ENCODE peak calls at places on chromosomes 6 and 20, in four cellular contexts. S is IMR-90, V is neuronal stem cell, J is H9. E is an unnamed sample.

GRCh38 chr20:4667371-4667773 is 54.3 kb upstream of the PRND start:
- DNase-seq in S (no peak), V (no peak), J (no peak), E (no peak)

GRCh38 chr20:5827098-5827853 is 77.1 kb downstream of the SHLD1 start:
- DNase-seq in S (no peak), V (no peak), J (no peak), E (no peak)

GRCh38 chr6:34305982-34306702 is 57.3 kb upstream of the SMIM29 start:
- DNase-seq in S (peak), V (no peak), J (no peak), E (peak)

GRCh38 chr20:63781181-63781580 is 41.6 kb downstream of the SLC2A4RG start:
- DNase-seq in S (no peak), V (no peak), J (no peak), E (no peak)

GRCh38 chr6:130872250-130873095 is 45.3 kb downstream of the SMLR1 start:
- DNase-seq in S (peak), V (peak), J (peak), E (peak)

GRCh38 chr20:54980321-54980960 is 505.0 kb downstream of the DOK5 start:
- DNase-seq in S (no peak), V (peak), J (no peak), E (no peak)

GRCh38 chr6:35213161-35213823 is 464 bp upstream of the SCUBE3 start:
- DNase-seq in S (no peak), V (peak), J (peak), E (no peak)

GRCh38 chr6:16669227-16669626 is 92.0 kb downstream of the ATXN1 start:
- DNase-seq in S (peak), V (no peak), J (no peak), E (peak)

GRCh38 chr6:76326866-76327265 is 254.4 kb upstream of the IMPG1 start:
- DNase-seq in S (no peak), V (no peak), J (no peak), E (no peak)

GRCh38 chr6:132070356-132070755 is 119.2 kb upstream of the CCN2 start:
- DNase-seq in S (no peak), V (no peak), J (no peak), E (peak)

GRCh38 chr20:37342231-37343177 is 3.4 kb upstream of the SRC start:
- DNase-seq in S (no peak), V (no peak), J (peak), E (peak)

GRCh38 chr6:123962508-123962907 is 158.8 kb downstream of the NKAIN2 start:
- DNase-seq in S (no peak), V (no peak), J (no peak), E (no peak)

GRCh38 chr6:41071501-41071922 is 644 bp downstream of the OARD1 start:
- DNase-seq in S (peak), V (no peak), J (no peak), E (no peak)

GRCh38 chr20:4371623-4372246 is 350.0 kb upstream of the PRND start:
- DNase-seq in S (no peak), V (no peak), J (no peak), E (no peak)

GRCh38 chr6:4853782-4854511 is 77.7 kb downstream of the CDYL start:
- DNase-seq in S (peak), V (no peak), J (no peak), E (peak)

GRCh38 chr6:43284986-43285385 is 13.1 kb upstream of the SLC22A7 start:
- DNase-seq in S (no peak), V (no peak), J (no peak), E (no peak)

GRCh38 chr20:46118481-46119020 is 437 bp downstream of the CD40 start:
- DNase-seq in S (no peak), V (no peak), J (peak), E (peak)

GRCh38 chr6:13725570-13725969 is 13.9 kb upstream of the RANBP9 start:
- DNase-seq in S (peak), V (no peak), J (no peak), E (no peak)

GRCh38 chr6:47581591-47581990 is 104.0 kb downstream of the CD2AP start:
- DNase-seq in S (no peak), V (no peak), J (no peak), E (no peak)

GRCh38 chr6:132084811-132085509 is 133.8 kb upstream of the CCN2 start:
- DNase-seq in S (peak), V (no peak), J (no peak), E (peak)

GRCh38 chr6:70547313-70547712 is 19.4 kb upstream of the SDHAF4 start:
- DNase-seq in S (peak), V (no peak), J (no peak), E (peak)

GRCh38 chr6:170305772-170306323 is 710 bp upstream of the FAM120B start:
- DNase-seq in S (no peak), V (no peak), J (no peak), E (no peak)

GRCh38 chr6:118709859-118710350 is 58.5 kb upstream of the CEP85L start:
- DNase-seq in S (peak), V (no peak), J (no peak), E (peak)

GRCh38 chr20:12925214-12925755 is 83.5 kb upstream of the SPTLC3 start:
- DNase-seq in S (peak), V (peak), J (peak), E (peak)

GRCh38 chr20:52305843-52306242 is 114.3 kb upstream of the ZFP64 start:
- DNase-seq in S (no peak), V (no peak), J (no peak), E (no peak)

GRCh38 chr6:225121-225721 is 67.1 kb upstream of the DUSP22 start:
- DNase-seq in S (no peak), V (no peak), J (no peak), E (no peak)

GRCh38 chr20:24842591-24843442 is 106.3 kb upstream of the CST7 start:
- DNase-seq in S (no peak), V (no peak), J (no peak), E (peak)

GRCh38 chr20:37897008-37897548 is 5.8 kb upstream of the VSTM2L start:
- DNase-seq in S (no peak), V (no peak), J (peak), E (no peak)

GRCh38 chr20:53028337-53029007 is 56.3 kb downstream of the TSHZ2 start:
- DNase-seq in S (no peak), V (no peak), J (no peak), E (peak)

GRCh38 chr6:33732819-33733218 is 13.9 kb downstream of the IP6K3 start:
- DNase-seq in S (peak), V (no peak), J (no peak), E (no peak)

GRCh38 chr6:158708239-158708638 is 58.4 kb downstream of the SYTL3 start:
- DNase-seq in S (peak), V (no peak), J (peak), E (no peak)

GRCh38 chr6:158705386-158706126 is 55.7 kb downstream of the SYTL3 start:
- DNase-seq in S (no peak), V (no peak), J (no peak), E (no peak)

GRCh38 chr6:158707826-158708225 is 58.0 kb downstream of the SYTL3 start:
- DNase-seq in S (no peak), V (no peak), J (no peak), E (no peak)

GRCh38 chr6:158706369-158706982 is 56.6 kb downstream of the SYTL3 start:
- DNase-seq in S (peak), V (no peak), J (peak), E (peak)

GRCh38 chr6:158707120-158707519 is 57.3 kb downstream of the SYTL3 start:
- DNase-seq in S (peak), V (no peak), J (peak), E (peak)
- H3K14ac ChIP-seq in S (no peak), V (no peak), J (no peak), E (no peak)

GRCh38 chr6:37241131-37241530 is 16.4 kb upstream of the TBC1D22B start:
- DNase-seq in S (no peak), V (no peak), J (no peak), E (no peak)
- H3K9ac ChIP-seq in S (no peak), V (no peak), J (no peak), E (peak)

GRCh38 chr6:163513570-163514166 is 99.2 kb downstream of the QKI start:
- DNase-seq in S (no peak), V (no peak), J (no peak), E (no peak)
- H3K14ac ChIP-seq in S (no peak), V (peak), J (no peak), E (peak)

GRCh38 chr6:108953681-108954080 is 105.5 kb downstream of the ARMC2 start:
- DNase-seq in S (peak), V (no peak), J (no peak), E (no peak)
- H3K9ac ChIP-seq in S (no peak), V (peak), J (no peak), E (peak)

DNA sequence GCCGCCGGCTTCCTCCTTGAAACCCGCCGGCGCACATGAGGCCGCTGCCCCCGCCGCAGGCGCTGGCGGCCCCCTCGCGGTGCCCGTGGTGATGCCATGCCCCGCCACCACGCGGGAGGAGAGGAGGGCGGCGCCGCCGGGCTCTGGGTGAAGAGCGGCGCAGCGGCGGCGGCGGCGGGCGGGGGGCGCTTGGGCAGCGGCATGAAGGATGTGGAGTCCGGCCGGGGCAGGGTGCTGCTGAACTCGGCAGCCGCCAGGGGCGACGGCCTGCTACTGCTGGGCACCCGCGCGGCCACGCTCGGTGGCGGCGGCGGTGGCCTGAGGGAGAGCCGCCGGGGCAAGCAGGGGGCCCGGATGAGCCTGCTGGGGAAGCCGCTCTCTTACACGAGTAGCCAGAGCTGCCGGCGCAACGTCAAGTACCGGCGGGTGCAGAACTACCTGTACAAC is 253 bp downstream of the KCNQ5 start:
- DNase-seq in S (peak), V (peak), J (peak), E (peak)
- H3K14ac ChIP-seq in S (no peak), V (peak), J (peak), E (no peak)

GRCh38 chr20:59006864-59007757 is at the start of gene CTSZ:
- DNase-seq in S (no peak), V (peak), J (peak), E (peak)
- H3K9ac ChIP-seq in S (peak), V (peak), J (peak), E (peak)